ENCODE peak calls at places on chromosomes 5 and 9, in four cellular contexts. One of them, this sample, is unnamed.

GRCh38 chr9:127742435-127743088 is 7.5 kb upstream of the TOR2A start:
- DNase-seq in WTC11: peak
- DNase-seq in NCI-H1417: peak
- DNase-seq in stimulated activated CD4-positive, alpha-beta T cell treated with anti-CD3 and anti-CD28 coated beads, Interleukin-4, amount 100 ng/mL, for 4 hours: no peak
- DNase-seq in this sample: no peak

GRCh38 chr5:133445744-133446143 is 166.6 kb downstream of the FSTL4 start:
- DNase-seq in WTC11: no peak
- DNase-seq in NCI-H1417: no peak
- DNase-seq in stimulated activated CD4-positive, alpha-beta T cell treated with anti-CD3 and anti-CD28 coated beads, Interleukin-4, amount 100 ng/mL, for 4 hours: no peak
- DNase-seq in this sample: no peak

GRCh38 chr5:140469259-140469658 is 67.6 kb downstream of the ANKHD1 start:
- DNase-seq in WTC11: no peak
- DNase-seq in NCI-H1417: no peak
- DNase-seq in stimulated activated CD4-positive, alpha-beta T cell treated with anti-CD3 and anti-CD28 coated beads, Interleukin-4, amount 100 ng/mL, for 4 hours: no peak
- DNase-seq in this sample: no peak

GRCh38 chr9:76646249-76646648 is 118.0 kb upstream of the PCA3 start:
- DNase-seq in WTC11: no peak
- DNase-seq in NCI-H1417: no peak
- DNase-seq in stimulated activated CD4-positive, alpha-beta T cell treated with anti-CD3 and anti-CD28 coated beads, Interleukin-4, amount 100 ng/mL, for 4 hours: no peak
- DNase-seq in this sample: no peak

GRCh38 chr5:10354048-10354872 is 765 bp downstream of the MARCHF6 start:
- DNase-seq in WTC11: peak
- DNase-seq in NCI-H1417: no peak
- DNase-seq in stimulated activated CD4-positive, alpha-beta T cell treated with anti-CD3 and anti-CD28 coated beads, Interleukin-4, amount 100 ng/mL, for 4 hours: peak
- DNase-seq in this sample: peak

GRCh38 chr9:27333241-27334052 is 36.5 kb upstream of the EQTN start:
- DNase-seq in WTC11: peak
- DNase-seq in NCI-H1417: peak
- DNase-seq in stimulated activated CD4-positive, alpha-beta T cell treated with anti-CD3 and anti-CD28 coated beads, Interleukin-4, amount 100 ng/mL, for 4 hours: peak
- DNase-seq in this sample: peak

GRCh38 chr9:98217255-98217654 is 24.8 kb upstream of the CORO2A start:
- DNase-seq in WTC11: no peak
- DNase-seq in NCI-H1417: no peak
- DNase-seq in stimulated activated CD4-positive, alpha-beta T cell treated with anti-CD3 and anti-CD28 coated beads, Interleukin-4, amount 100 ng/mL, for 4 hours: no peak
- DNase-seq in this sample: no peak

GRCh38 chr5:90289837-90290236 is 119.7 kb downstream of the CETN3 start:
- DNase-seq in WTC11: no peak
- DNase-seq in NCI-H1417: no peak
- DNase-seq in stimulated activated CD4-positive, alpha-beta T cell treated with anti-CD3 and anti-CD28 coated beads, Interleukin-4, amount 100 ng/mL, for 4 hours: no peak
- DNase-seq in this sample: no peak

GRCh38 chr5:115838885-115839518 is 2.4 kb downstream of the ATG12 start:
- DNase-seq in WTC11: no peak
- DNase-seq in NCI-H1417: peak
- DNase-seq in stimulated activated CD4-positive, alpha-beta T cell treated with anti-CD3 and anti-CD28 coated beads, Interleukin-4, amount 100 ng/mL, for 4 hours: no peak
- DNase-seq in this sample: no peak

GRCh38 chr5:61313960-61314681 is 17.9 kb upstream of the ZSWIM6 start:
- DNase-seq in WTC11: no peak
- DNase-seq in NCI-H1417: no peak
- DNase-seq in stimulated activated CD4-positive, alpha-beta T cell treated with anti-CD3 and anti-CD28 coated beads, Interleukin-4, amount 100 ng/mL, for 4 hours: no peak
- DNase-seq in this sample: no peak

GRCh38 chr5:122392844-122393243 is 80.8 kb downstream of the SNCAIP start:
- DNase-seq in WTC11: no peak
- DNase-seq in NCI-H1417: no peak
- DNase-seq in stimulated activated CD4-positive, alpha-beta T cell treated with anti-CD3 and anti-CD28 coated beads, Interleukin-4, amount 100 ng/mL, for 4 hours: no peak
- DNase-seq in this sample: no peak

GRCh38 chr9:124199474-124199873 is 58.3 kb upstream of the NEK6 start:
- DNase-seq in WTC11: no peak
- DNase-seq in NCI-H1417: no peak
- DNase-seq in stimulated activated CD4-positive, alpha-beta T cell treated with anti-CD3 and anti-CD28 coated beads, Interleukin-4, amount 100 ng/mL, for 4 hours: no peak
- DNase-seq in this sample: no peak

GRCh38 chr5:36202521-36202961 is 39.2 kb downstream of the NADK2 start:
- DNase-seq in WTC11: no peak
- DNase-seq in NCI-H1417: no peak
- DNase-seq in stimulated activated CD4-positive, alpha-beta T cell treated with anti-CD3 and anti-CD28 coated beads, Interleukin-4, amount 100 ng/mL, for 4 hours: no peak
- DNase-seq in this sample: no peak

GRCh38 chr9:106203832-106204516 is 509.6 kb downstream of the TMEM38B start:
- DNase-seq in WTC11: no peak
- DNase-seq in NCI-H1417: peak
- DNase-seq in stimulated activated CD4-positive, alpha-beta T cell treated with anti-CD3 and anti-CD28 coated beads, Interleukin-4, amount 100 ng/mL, for 4 hours: no peak
- DNase-seq in this sample: no peak

GRCh38 chr5:133159543-133159942 is 107.7 kb downstream of the HSPA4 start:
- DNase-seq in WTC11: no peak
- DNase-seq in NCI-H1417: no peak
- DNase-seq in stimulated activated CD4-positive, alpha-beta T cell treated with anti-CD3 and anti-CD28 coated beads, Interleukin-4, amount 100 ng/mL, for 4 hours: no peak
- DNase-seq in this sample: no peak

GRCh38 chr9:22446589-22446949 is at the start of gene DMRTA1:
- DNase-seq in WTC11: peak
- DNase-seq in NCI-H1417: no peak
- DNase-seq in stimulated activated CD4-positive, alpha-beta T cell treated with anti-CD3 and anti-CD28 coated beads, Interleukin-4, amount 100 ng/mL, for 4 hours: peak
- DNase-seq in this sample: no peak

This sample was measured in activated T-helper 1 cell treated with anti-CD3 and anti-CD28 coated beads, Interleukin-12 subunit alpha, Interleukin-12 subunit beta, Interleukin-2, Interleukin-4 antibody, amounts not matched to agents 30 ng/mL and 10 ng/mL and 1 ng/mL, durations not matched to agents 14 hours and 24 hours and 36 hours.